ENCODE peak calls at places on chromosomes 16 and 17, in eight cellular contexts. One of them, this sample, is unnamed.

GRCh38 chr17:7083592-7083991 is 3.5 kb upstream of the CLEC10A start:
- DNase-seq in kidney: no peak
- DNase-seq in AG10803: no peak
- DNase-seq in astrocyte of the spinal cord: peak
- DNase-seq in non-pigmented ciliary epithelial cell: no peak
- DNase-seq in stimulated activated CD4-positive, alpha-beta T cell treated with anti-CD3 and anti-CD28 coated beads, TNF-alpha, amount 100 ng/mL, for 1 hour: no peak
- DNase-seq in fibroblast of lung: no peak
- DNase-seq in tibial nerve: no peak
- DNase-seq in this sample: no peak

GRCh38 chr17:73984981-73985380 is 218.5 kb upstream of the RPL38 start:
- DNase-seq in astrocyte of the spinal cord: no peak
- DNase-seq in stimulated activated CD4-positive, alpha-beta T cell treated with anti-CD3 and anti-CD28 coated beads, TNF-alpha, amount 100 ng/mL, for 1 hour: no peak
- DNase-seq in fibroblast of lung: no peak
- DNase-seq in AG10803: no peak
- DNase-seq in non-pigmented ciliary epithelial cell: no peak
- DNase-seq in tibial nerve: no peak
- DNase-seq in kidney: no peak
- DNase-seq in this sample: no peak

GRCh38 chr16:66913711-66914110 is 5.0 kb downstream of the CDH16 start:
- DNase-seq in astrocyte of the spinal cord: no peak
- DNase-seq in AG10803: no peak
- DNase-seq in tibial nerve: no peak
- DNase-seq in fibroblast of lung: no peak
- DNase-seq in stimulated activated CD4-positive, alpha-beta T cell treated with anti-CD3 and anti-CD28 coated beads, TNF-alpha, amount 100 ng/mL, for 1 hour: no peak
- DNase-seq in kidney: no peak
- DNase-seq in non-pigmented ciliary epithelial cell: no peak
- DNase-seq in this sample: no peak

GRCh38 chr17:82338858-82339633 is 5.5 kb upstream of the SECTM1 start:
- DNase-seq in astrocyte of the spinal cord: peak
- DNase-seq in non-pigmented ciliary epithelial cell: no peak
- DNase-seq in kidney: peak
- DNase-seq in tibial nerve: no peak
- DNase-seq in AG10803: peak
- DNase-seq in fibroblast of lung: peak
- DNase-seq in stimulated activated CD4-positive, alpha-beta T cell treated with anti-CD3 and anti-CD28 coated beads, TNF-alpha, amount 100 ng/mL, for 1 hour: no peak
- DNase-seq in this sample: no peak

GRCh38 chr17:32936894-32937500 is 9.0 kb downstream of the TMEM98 start:
- DNase-seq in kidney: peak
- DNase-seq in stimulated activated CD4-positive, alpha-beta T cell treated with anti-CD3 and anti-CD28 coated beads, TNF-alpha, amount 100 ng/mL, for 1 hour: peak
- DNase-seq in fibroblast of lung: peak
- DNase-seq in AG10803: peak
- DNase-seq in astrocyte of the spinal cord: peak
- DNase-seq in tibial nerve: peak
- DNase-seq in non-pigmented ciliary epithelial cell: no peak
- DNase-seq in this sample: no peak

GRCh38 chr17:80944326-80944725 is 47.3 kb upstream of the CHMP6 start:
- DNase-seq in astrocyte of the spinal cord: no peak
- DNase-seq in fibroblast of lung: no peak
- DNase-seq in kidney: peak
- DNase-seq in stimulated activated CD4-positive, alpha-beta T cell treated with anti-CD3 and anti-CD28 coated beads, TNF-alpha, amount 100 ng/mL, for 1 hour: no peak
- DNase-seq in AG10803: no peak
- DNase-seq in tibial nerve: no peak
- DNase-seq in non-pigmented ciliary epithelial cell: no peak
- DNase-seq in this sample: no peak

GRCh38 chr17:47295037-47295873 is 28.5 kb upstream of the EFCAB13 start:
- DNase-seq in kidney: no peak
- DNase-seq in fibroblast of lung: no peak
- DNase-seq in tibial nerve: peak
- DNase-seq in astrocyte of the spinal cord: no peak
- DNase-seq in stimulated activated CD4-positive, alpha-beta T cell treated with anti-CD3 and anti-CD28 coated beads, TNF-alpha, amount 100 ng/mL, for 1 hour: no peak
- DNase-seq in non-pigmented ciliary epithelial cell: no peak
- DNase-seq in AG10803: no peak
- DNase-seq in this sample: no peak

GRCh38 chr17:80732268-80732667 is 187.6 kb downstream of the RPTOR start:
- DNase-seq in stimulated activated CD4-positive, alpha-beta T cell treated with anti-CD3 and anti-CD28 coated beads, TNF-alpha, amount 100 ng/mL, for 1 hour: no peak
- DNase-seq in non-pigmented ciliary epithelial cell: peak
- DNase-seq in AG10803: peak
- DNase-seq in tibial nerve: no peak
- DNase-seq in kidney: no peak
- DNase-seq in fibroblast of lung: peak
- DNase-seq in astrocyte of the spinal cord: peak
- DNase-seq in this sample: no peak

GRCh38 chr16:70610273-70611223 is 35.8 kb upstream of the IL34 start:
- DNase-seq in AG10803: no peak
- DNase-seq in stimulated activated CD4-positive, alpha-beta T cell treated with anti-CD3 and anti-CD28 coated beads, TNF-alpha, amount 100 ng/mL, for 1 hour: no peak
- DNase-seq in astrocyte of the spinal cord: no peak
- DNase-seq in kidney: peak
- DNase-seq in fibroblast of lung: no peak
- DNase-seq in non-pigmented ciliary epithelial cell: no peak
- DNase-seq in tibial nerve: no peak
- DNase-seq in this sample: no peak

GRCh38 chr17:80257716-80258213 is 2.9 kb upstream of the RNF213 start:
- DNase-seq in tibial nerve: no peak
- DNase-seq in stimulated activated CD4-positive, alpha-beta T cell treated with anti-CD3 and anti-CD28 coated beads, TNF-alpha, amount 100 ng/mL, for 1 hour: no peak
- DNase-seq in AG10803: no peak
- DNase-seq in non-pigmented ciliary epithelial cell: no peak
- DNase-seq in astrocyte of the spinal cord: no peak
- DNase-seq in fibroblast of lung: no peak
- DNase-seq in kidney: no peak
- DNase-seq in this sample: no peak

GRCh38 chr16:82609140-82609539 is 17.6 kb upstream of the CDH13 start:
- DNase-seq in AG10803: peak
- DNase-seq in stimulated activated CD4-positive, alpha-beta T cell treated with anti-CD3 and anti-CD28 coated beads, TNF-alpha, amount 100 ng/mL, for 1 hour: no peak
- DNase-seq in non-pigmented ciliary epithelial cell: no peak
- DNase-seq in astrocyte of the spinal cord: no peak
- DNase-seq in fibroblast of lung: no peak
- DNase-seq in tibial nerve: no peak
- DNase-seq in kidney: peak
- DNase-seq in this sample: no peak

GRCh38 chr17:12406623-12407228 is 259.0 kb upstream of the MYOCD start:
- DNase-seq in astrocyte of the spinal cord: no peak
- DNase-seq in kidney: no peak
- DNase-seq in non-pigmented ciliary epithelial cell: no peak
- DNase-seq in tibial nerve: no peak
- DNase-seq in fibroblast of lung: no peak
- DNase-seq in stimulated activated CD4-positive, alpha-beta T cell treated with anti-CD3 and anti-CD28 coated beads, TNF-alpha, amount 100 ng/mL, for 1 hour: no peak
- DNase-seq in AG10803: peak
- DNase-seq in this sample: no peak

GRCh38 chr17:20922128-20922670 is 120.6 kb downstream of the USP22 start:
- DNase-seq in kidney: no peak
- DNase-seq in fibroblast of lung: peak
- DNase-seq in AG10803: peak
- DNase-seq in non-pigmented ciliary epithelial cell: no peak
- DNase-seq in tibial nerve: no peak
- DNase-seq in stimulated activated CD4-positive, alpha-beta T cell treated with anti-CD3 and anti-CD28 coated beads, TNF-alpha, amount 100 ng/mL, for 1 hour: no peak
- DNase-seq in astrocyte of the spinal cord: peak
- DNase-seq in this sample: peak

GRCh38 chr16:78390828-78391227 is 291.4 kb downstream of the WWOX start:
- DNase-seq in non-pigmented ciliary epithelial cell: no peak
- DNase-seq in AG10803: no peak
- DNase-seq in kidney: no peak
- DNase-seq in fibroblast of lung: no peak
- DNase-seq in tibial nerve: no peak
- DNase-seq in stimulated activated CD4-positive, alpha-beta T cell treated with anti-CD3 and anti-CD28 coated beads, TNF-alpha, amount 100 ng/mL, for 1 hour: no peak
- DNase-seq in astrocyte of the spinal cord: no peak
- DNase-seq in this sample: no peak

GRCh38 chr17:39365252-39365651 is 36.2 kb downstream of the FBXL20 start:
- DNase-seq in AG10803: peak
- DNase-seq in non-pigmented ciliary epithelial cell: peak
- DNase-seq in tibial nerve: no peak
- DNase-seq in kidney: no peak
- DNase-seq in astrocyte of the spinal cord: peak
- DNase-seq in fibroblast of lung: peak
- DNase-seq in stimulated activated CD4-positive, alpha-beta T cell treated with anti-CD3 and anti-CD28 coated beads, TNF-alpha, amount 100 ng/mL, for 1 hour: no peak
- DNase-seq in this sample: no peak

GRCh38 chr17:32909787-32910369 is 18.1 kb upstream of the TMEM98 start:
- DNase-seq in non-pigmented ciliary epithelial cell: peak
- DNase-seq in AG10803: peak
- DNase-seq in stimulated activated CD4-positive, alpha-beta T cell treated with anti-CD3 and anti-CD28 coated beads, TNF-alpha, amount 100 ng/mL, for 1 hour: no peak
- DNase-seq in fibroblast of lung: peak
- DNase-seq in astrocyte of the spinal cord: peak
- DNase-seq in kidney: no peak
- DNase-seq in tibial nerve: peak
- DNase-seq in this sample: peak

GRCh38 chr16:79628501-79628975 is 28.0 kb upstream of the MAF start:
- DNase-seq in tibial nerve: no peak
- DNase-seq in AG10803: no peak
- DNase-seq in stimulated activated CD4-positive, alpha-beta T cell treated with anti-CD3 and anti-CD28 coated beads, TNF-alpha, amount 100 ng/mL, for 1 hour: peak
- DNase-seq in kidney: no peak
- DNase-seq in non-pigmented ciliary epithelial cell: peak
- DNase-seq in astrocyte of the spinal cord: peak
- DNase-seq in fibroblast of lung: peak
- DNase-seq in this sample: no peak

GRCh38 chr16:88454315-88455057 is 1.4 kb downstream of the ZFPM1 start:
- DNase-seq in kidney: no peak
- DNase-seq in fibroblast of lung: no peak
- DNase-seq in AG10803: no peak
- DNase-seq in astrocyte of the spinal cord: no peak
- DNase-seq in non-pigmented ciliary epithelial cell: no peak
- DNase-seq in stimulated activated CD4-positive, alpha-beta T cell treated with anti-CD3 and anti-CD28 coated beads, TNF-alpha, amount 100 ng/mL, for 1 hour: no peak
- DNase-seq in tibial nerve: no peak
- DNase-seq in this sample: no peak

GRCh38 chr16:50887500-50887899 is 145.6 kb downstream of the CYLD start:
- DNase-seq in stimulated activated CD4-positive, alpha-beta T cell treated with anti-CD3 and anti-CD28 coated beads, TNF-alpha, amount 100 ng/mL, for 1 hour: no peak
- DNase-seq in kidney: no peak
- DNase-seq in fibroblast of lung: no peak
- DNase-seq in non-pigmented ciliary epithelial cell: no peak
- DNase-seq in astrocyte of the spinal cord: no peak
- DNase-seq in AG10803: no peak
- DNase-seq in tibial nerve: no peak
- DNase-seq in this sample: no peak

GRCh38 chr17:61537264-61537771 is 53.7 kb downstream of the NACA2 start:
- DNase-seq in astrocyte of the spinal cord: no peak
- DNase-seq in tibial nerve: no peak
- DNase-seq in fibroblast of lung: no peak
- DNase-seq in stimulated activated CD4-positive, alpha-beta T cell treated with anti-CD3 and anti-CD28 coated beads, TNF-alpha, amount 100 ng/mL, for 1 hour: no peak
- DNase-seq in kidney: no peak
- DNase-seq in AG10803: no peak
- DNase-seq in non-pigmented ciliary epithelial cell: no peak
- DNase-seq in this sample: no peak

GRCh38 chr17:80192268-80192667 is 22.4 kb downstream of the CARD14 start:
- DNase-seq in non-pigmented ciliary epithelial cell: no peak
- DNase-seq in AG10803: peak
- DNase-seq in kidney: no peak
- DNase-seq in stimulated activated CD4-positive, alpha-beta T cell treated with anti-CD3 and anti-CD28 coated beads, TNF-alpha, amount 100 ng/mL, for 1 hour: no peak
- DNase-seq in tibial nerve: no peak
- DNase-seq in astrocyte of the spinal cord: no peak
- DNase-seq in fibroblast of lung: no peak
- DNase-seq in this sample: no peak

GRCh38 chr16:88353691-88354090 is 29.1 kb upstream of the ZNF469 start:
- DNase-seq in stimulated activated CD4-positive, alpha-beta T cell treated with anti-CD3 and anti-CD28 coated beads, TNF-alpha, amount 100 ng/mL, for 1 hour: no peak
- DNase-seq in fibroblast of lung: no peak
- DNase-seq in astrocyte of the spinal cord: no peak
- DNase-seq in kidney: peak
- DNase-seq in tibial nerve: no peak
- DNase-seq in non-pigmented ciliary epithelial cell: no peak
- DNase-seq in AG10803: no peak
- DNase-seq in this sample: no peak

GRCh38 chr17:39548494-39548893 is 59.2 kb downstream of the NEUROD2 start:
- DNase-seq in kidney: no peak
- DNase-seq in non-pigmented ciliary epithelial cell: no peak
- DNase-seq in tibial nerve: no peak
- DNase-seq in AG10803: no peak
- DNase-seq in stimulated activated CD4-positive, alpha-beta T cell treated with anti-CD3 and anti-CD28 coated beads, TNF-alpha, amount 100 ng/mL, for 1 hour: no peak
- DNase-seq in fibroblast of lung: peak
- DNase-seq in astrocyte of the spinal cord: peak
- DNase-seq in this sample: peak

GRCh38 chr17:74274060-74274702 is at the start of gene DNAI2:
- DNase-seq in fibroblast of lung: no peak
- DNase-seq in stimulated activated CD4-positive, alpha-beta T cell treated with anti-CD3 and anti-CD28 coated beads, TNF-alpha, amount 100 ng/mL, for 1 hour: no peak
- DNase-seq in AG10803: no peak
- DNase-seq in astrocyte of the spinal cord: no peak
- DNase-seq in kidney: no peak
- DNase-seq in tibial nerve: no peak
- DNase-seq in non-pigmented ciliary epithelial cell: no peak
- DNase-seq in this sample: no peak

This sample was measured in NCI-H446 treated with DMSO at 0.1 percent for 48 hours.